ENCODE peak calls at places on chromosomes 1 and 21, in nine cellular contexts. S is neural crest cell; M is HuH-7.5; E is activated T-cell treated with anti-CD3 and anti-CD28 coated beads, Interleukin-2, amount 50 U/mL, for 1 hour; N is 8988T; R is Jurkat, Clone E6-1; P is stimulated activated CD8-positive, alpha-beta memory T cell treated with anti-CD3 and anti-CD28 coated beads, Interleukin-4, amount 100 ng/mL, for 4 hours; J is T-helper 22 cell; V is HTR-8/SVneo. H is an unnamed sample.
A peak's percentile ranks its signal among the peaks of the same experiment; 100 is the strongest.

GRCh38 chr1:2134604-2135307 is 59.8 kb downstream of the FAAP20 start:
- DNase-seq in S (no peak), M (no peak), E (no peak), N (no peak), R (no peak), P (no peak), J (no peak), V (no peak), H (no peak)

GRCh38 chr21:44093761-44094160 is 13.4 kb upstream of the PWP2 start:
- DNase-seq in S (no peak), M (no peak), E (no peak), N (no peak), R (no peak), P (no peak), J (no peak), V (no peak), H (no peak)

GRCh38 chr1:154157520-154158306 is 2.8 kb upstream of the NUP210L start:
- DNase-seq in S (peak; percentile 18), M (no peak), E (peak; percentile 53), N (no peak), R (peak; percentile 90), P (peak; percentile 53), J (peak; percentile 62), V (no peak), H (peak; percentile 17)

GRCh38 chr1:110673805-110674336 is 869 bp downstream of the KCNA3 start:
- DNase-seq in S (no peak), M (no peak), E (no peak), N (no peak), R (no peak), P (no peak), J (peak; percentile 4), V (no peak), H (no peak)

GRCh38 chr1:33256701-33257387 is 552 bp downstream of the ZNF362 start:
- DNase-seq in S (peak; percentile 29), M (peak; percentile 63), E (peak; percentile 65), N (peak; percentile 32), R (no peak), P (no peak), J (peak; percentile 20), V (no peak), H (peak; percentile 42)

GRCh38 chr1:212607206-212607923 is 1.2 kb upstream of the ATF3 start:
- DNase-seq in S (no peak), M (no peak), E (peak; percentile 50), N (no peak), R (no peak), P (no peak), J (no peak), V (no peak), H (no peak)

GRCh38 chr1:207393610-207394009 is 60.5 kb upstream of the CR2 start:
- DNase-seq in S (no peak), M (no peak), E (no peak), N (no peak), R (no peak), P (no peak), J (no peak), V (no peak), H (peak; percentile 97)

GRCh38 chr1:12082988-12083387 is 19.9 kb downstream of the TNFRSF8 start:
- DNase-seq in S (no peak), M (no peak), E (no peak), N (no peak), R (no peak), P (no peak), J (no peak), V (no peak), H (no peak)

GRCh38 chr1:229106526-229107105 is 164.3 kb upstream of the RAB4A start:
- DNase-seq in S (no peak), M (no peak), E (no peak), N (no peak), R (no peak), P (no peak), J (no peak), V (no peak), H (no peak)

GRCh38 chr1:7915826-7916225 is 24.8 kb downstream of the TNFRSF9 start:
- DNase-seq in S (no peak), M (no peak), E (peak; percentile 37), N (no peak), R (no peak), P (peak; percentile 61), J (no peak), V (no peak), H (no peak)

GRCh38 chr1:24847995-24848857 is 81.8 kb downstream of the RUNX3 start:
- DNase-seq in S (peak; percentile 93), M (peak; percentile 57), E (peak; percentile 93), N (no peak), R (peak; percentile 88), P (peak; percentile 76), J (peak; percentile 73), V (peak; percentile 81), H (peak; percentile 88)